ENCODE peak calls at places on chromosomes 12 and 14, in four cellular contexts. P is AG10803, B is AG04449, M is pulmonary artery endothelial cell. I is an unnamed sample.

GRCh38 chr12:130121246-130122005 is 40.8 kb upstream of the FZD10 start:
- DNase-seq in P (no peak), B (no peak), M (no peak), I (no peak)

GRCh38 chr12:60152756-60153155 is 556.9 kb downstream of the SLC16A7 start:
- DNase-seq in P (no peak), B (no peak), M (no peak), I (no peak)

GRCh38 chr12:123141615-123142517 is 9.0 kb downstream of the PITPNM2 start:
- DNase-seq in P (peak), B (peak), M (peak), I (peak)

GRCh38 chr14:60508707-60509437 is at the start of gene SIX6:
- DNase-seq in P (peak), B (no peak), M (no peak), I (no peak)

GRCh38 chr14:77142289-77142814 is 761 bp upstream of the ZDHHC22 start:
- DNase-seq in P (no peak), B (no peak), M (no peak), I (no peak)

GRCh38 chr14:59511916-59512530 is 27.7 kb downstream of the JKAMP start:
- DNase-seq in P (no peak), B (no peak), M (no peak), I (peak)

GRCh38 chr14:76773188-76773885 is 12.1 kb downstream of the VASH1 start:
- DNase-seq in P (peak), B (peak), M (peak), I (peak)

GRCh38 chr12:58504539-58504938 is 415.8 kb downstream of the LRIG3 start:
- DNase-seq in P (peak), B (no peak), M (no peak), I (peak)

GRCh38 chr12:32753605-32754004 is 2.1 kb downstream of the YARS2 start:
- DNase-seq in P (no peak), B (no peak), M (no peak), I (no peak)

GRCh38 chr14:61565836-61566536 is 129.3 kb upstream of the HIF1A start:
- DNase-seq in P (peak), B (peak), M (peak), I (peak)

GRCh38 chr12:42589465-42590323 is at the start of gene PRICKLE1:
- DNase-seq in P (peak), B (no peak), M (no peak), I (peak)

GRCh38 chr14:101075801-101076413 is 172.4 kb upstream of the RTL1 start:
- DNase-seq in P (no peak), B (no peak), M (no peak), I (no peak)

GRCh38 chr12:52379536-52379935 is 5.9 kb downstream of the KRT84 start:
- DNase-seq in P (no peak), B (no peak), M (no peak), I (no peak)

GRCh38 chr12:57491393-57492280 is 3.8 kb downstream of the MARS1 start:
- DNase-seq in P (no peak), B (no peak), M (no peak), I (peak)

GRCh38 chr12:121748571-121749265 is 36.2 kb downstream of the TMEM120B start:
- DNase-seq in P (peak), B (peak), M (peak), I (peak)

GRCh38 chr14:32382704-32383103 is 53.6 kb downstream of the AKAP6 start:
- DNase-seq in P (no peak), B (no peak), M (no peak), I (no peak)

GRCh38 chr14:33791971-33792370 is 158.9 kb downstream of the EGLN3 start:
- DNase-seq in P (no peak), B (no peak), M (no peak), I (no peak)

GRCh38 chr14:102873131-102873530 is 49.3 kb upstream of the AMN start:
- DNase-seq in P (no peak), B (no peak), M (no peak), I (no peak)

GRCh38 chr14:22403286-22403685 is 185.7 kb downstream of the DAD1 start:
- DNase-seq in P (no peak), B (no peak), M (no peak), I (no peak)

I was measured in A549.